ENCODE peak calls at places on chromosomes 6 and 20, in five cellular contexts. One of them, this sample, is unnamed.

GRCh38 chr6:21592953-21593352 is 598 bp upstream of the SOX4 start:
- DNase-seq in A549: no peak
- DNase-seq in GM12878: no peak
- DNase-seq in HepG2: no peak
- DNase-seq in NB4: no peak
- DNase-seq in this sample: no peak

GRCh38 chr6:111683749-111684267 is 78.1 kb upstream of the TRAF3IP2 start:
- DNase-seq in A549: no peak
- DNase-seq in GM12878: no peak
- DNase-seq in HepG2: no peak
- DNase-seq in NB4: no peak
- DNase-seq in this sample: peak

GRCh38 chr6:37236921-37237320 is 20.7 kb upstream of the TBC1D22B start:
- DNase-seq in A549: no peak
- DNase-seq in GM12878: no peak
- DNase-seq in HepG2: no peak
- DNase-seq in NB4: no peak
- DNase-seq in this sample: peak

GRCh38 chr6:131792091-131792496 is 15.7 kb upstream of the ENPP1 start:
- DNase-seq in A549: peak
- DNase-seq in GM12878: no peak
- DNase-seq in HepG2: peak
- DNase-seq in NB4: no peak
- DNase-seq in this sample: no peak

GRCh38 chr6:45522486-45522885 is 144.8 kb upstream of the SUPT3H start:
- DNase-seq in A549: no peak
- DNase-seq in GM12878: no peak
- DNase-seq in HepG2: no peak
- DNase-seq in NB4: no peak
- DNase-seq in this sample: no peak

GRCh38 chr6:136158398-136158797 is 91.7 kb downstream of the MTFR2 start:
- DNase-seq in A549: no peak
- DNase-seq in GM12878: no peak
- DNase-seq in HepG2: no peak
- DNase-seq in NB4: no peak
- DNase-seq in this sample: peak

GRCh38 chr20:32820000-32820697 is 395 bp downstream of the MAPRE1 start:
- DNase-seq in A549: peak
- DNase-seq in GM12878: no peak
- DNase-seq in HepG2: peak
- DNase-seq in NB4: peak
- DNase-seq in this sample: peak

GRCh38 chr20:41001497-41001896 is 27.1 kb upstream of the TOP1 start:
- DNase-seq in A549: no peak
- DNase-seq in GM12878: no peak
- DNase-seq in HepG2: no peak
- DNase-seq in NB4: peak
- DNase-seq in this sample: no peak

GRCh38 chr6:122376246-122376645 is 23.2 kb upstream of the HSF2 start:
- DNase-seq in A549: no peak
- DNase-seq in GM12878: no peak
- DNase-seq in HepG2: no peak
- DNase-seq in NB4: no peak
- DNase-seq in this sample: no peak

GRCh38 chr6:122432816-122433215 is 33.4 kb downstream of the HSF2 start:
- DNase-seq in A549: no peak
- DNase-seq in GM12878: no peak
- DNase-seq in HepG2: no peak
- DNase-seq in NB4: no peak
- DNase-seq in this sample: no peak

GRCh38 chr6:30543824-30544223 is 12.5 kb downstream of the GNL1 start:
- DNase-seq in A549: no peak
- DNase-seq in GM12878: no peak
- DNase-seq in HepG2: no peak
- DNase-seq in NB4: no peak
- DNase-seq in this sample: no peak

GRCh38 chr6:133512410-133513016 is 271.4 kb downstream of the EYA4 start:
- DNase-seq in A549: peak
- DNase-seq in GM12878: no peak
- DNase-seq in HepG2: peak
- DNase-seq in NB4: peak
- DNase-seq in this sample: peak

DNA sequence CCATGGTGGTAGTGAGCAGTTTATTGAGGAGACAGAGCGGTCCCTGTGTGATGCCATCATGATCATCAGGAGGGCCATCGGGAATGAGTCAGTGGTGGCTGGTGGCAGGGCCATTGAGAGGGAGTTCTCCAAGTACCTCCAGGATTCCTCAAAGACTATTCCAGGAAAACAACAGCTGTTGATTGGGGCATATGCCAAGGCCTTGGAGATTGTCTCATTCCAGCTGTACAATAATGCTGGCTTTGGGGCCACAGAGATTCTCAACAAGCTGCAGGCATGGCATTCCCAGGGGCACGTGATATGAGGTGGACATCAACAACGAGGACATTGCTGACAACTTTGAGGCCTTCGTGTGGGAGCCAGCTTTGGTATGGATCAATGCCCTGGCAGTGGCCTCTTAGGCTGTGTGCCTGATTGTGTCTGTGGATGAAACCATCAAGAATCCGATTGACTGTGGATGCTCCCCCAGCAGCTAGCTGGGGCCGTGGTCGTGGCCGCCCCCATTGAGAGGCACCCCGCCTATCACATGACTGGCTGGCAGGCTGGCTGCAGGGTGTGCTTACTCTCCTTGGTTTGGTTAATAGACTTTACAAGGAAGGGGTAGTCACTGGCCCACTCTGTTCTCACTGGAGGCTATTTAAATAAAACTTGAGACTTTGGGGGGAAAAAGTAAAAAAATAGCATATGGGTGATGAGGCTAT is 16.7 kb downstream of the RAET1E start:
- DNase-seq in A549: no peak
- DNase-seq in GM12878: no peak
- DNase-seq in HepG2: no peak
- DNase-seq in NB4: no peak
- DNase-seq in this sample: no peak
- TF ChIP-seq MYC in A549: no peak
- TF ChIP-seq MYC in GM12878: no peak
- TF ChIP-seq MYC in HepG2: no peak
- TF ChIP-seq MYC in NB4: no peak
- TF ChIP-seq MYC in this sample: no peak

GRCh38 chr6:118638288-118638687 is 13.1 kb downstream of the CEP85L start:
- DNase-seq in A549: no peak
- DNase-seq in GM12878: no peak
- DNase-seq in HepG2: no peak
- DNase-seq in NB4: no peak
- DNase-seq in this sample: no peak

GRCh38 chr6:118644007-118644406 is 7.4 kb downstream of the CEP85L start:
- DNase-seq in A549: no peak
- DNase-seq in GM12878: no peak
- DNase-seq in HepG2: no peak
- DNase-seq in NB4: no peak
- DNase-seq in this sample: no peak

GRCh38 chr6:118635909-118636735 is 15.3 kb downstream of the CEP85L start:
- DNase-seq in A549: no peak
- DNase-seq in GM12878: no peak
- DNase-seq in HepG2: no peak
- DNase-seq in NB4: no peak
- DNase-seq in this sample: no peak

GRCh38 chr6:118641042-118641441 is 10.3 kb downstream of the CEP85L start:
- DNase-seq in A549: no peak
- DNase-seq in GM12878: no peak
- DNase-seq in HepG2: no peak
- DNase-seq in NB4: no peak
- DNase-seq in this sample: no peak

DNA sequence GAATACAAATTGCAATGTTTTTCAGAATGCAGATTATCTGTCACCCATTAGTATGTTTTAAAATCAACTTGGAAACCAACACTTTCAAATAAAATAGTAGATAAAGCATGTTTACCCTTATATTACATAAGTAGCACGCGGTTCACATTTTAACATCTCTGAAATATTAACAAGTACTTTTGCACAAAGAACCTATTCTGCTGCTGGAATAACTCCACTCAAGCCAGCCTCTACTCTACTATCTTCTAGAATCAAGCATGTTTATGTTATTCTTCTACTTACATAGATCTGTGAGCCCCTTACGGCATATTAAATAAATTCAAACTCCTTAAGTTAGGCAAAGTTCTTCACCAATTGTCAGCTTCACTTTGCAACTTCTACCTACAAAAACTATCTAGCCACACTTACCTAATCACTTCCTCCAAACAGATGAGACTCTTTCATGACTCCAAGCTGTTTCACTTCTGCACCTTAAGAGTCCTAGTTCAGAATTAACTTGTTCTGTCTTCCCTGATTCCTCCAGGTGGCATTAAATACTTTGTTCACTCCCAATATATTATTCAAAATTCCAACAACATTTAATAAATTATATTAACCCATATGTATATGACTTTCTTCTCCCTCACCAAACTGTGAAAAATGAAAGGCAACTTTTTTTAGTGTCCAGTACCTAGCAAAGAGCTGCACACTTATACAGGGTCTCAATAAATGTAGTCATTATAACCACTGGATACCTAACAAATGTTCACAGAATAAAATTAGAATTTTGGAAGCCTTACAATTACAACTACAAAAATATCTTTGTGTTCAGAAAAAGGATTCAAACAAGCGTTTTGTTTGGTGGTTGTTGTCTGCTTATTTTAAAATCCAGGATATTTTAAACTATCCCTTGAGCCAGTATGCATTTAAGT is 12.1 kb downstream of the CEP85L start:
- DNase-seq in A549: no peak
- DNase-seq in GM12878: no peak
- DNase-seq in HepG2: no peak
- DNase-seq in NB4: peak
- DNase-seq in this sample: no peak
- TF ChIP-seq MYC in A549: no peak
- TF ChIP-seq MYC in GM12878: no peak
- TF ChIP-seq MYC in HepG2: no peak
- TF ChIP-seq MYC in NB4: no peak
- TF ChIP-seq MYC in this sample: no peak

DNA sequence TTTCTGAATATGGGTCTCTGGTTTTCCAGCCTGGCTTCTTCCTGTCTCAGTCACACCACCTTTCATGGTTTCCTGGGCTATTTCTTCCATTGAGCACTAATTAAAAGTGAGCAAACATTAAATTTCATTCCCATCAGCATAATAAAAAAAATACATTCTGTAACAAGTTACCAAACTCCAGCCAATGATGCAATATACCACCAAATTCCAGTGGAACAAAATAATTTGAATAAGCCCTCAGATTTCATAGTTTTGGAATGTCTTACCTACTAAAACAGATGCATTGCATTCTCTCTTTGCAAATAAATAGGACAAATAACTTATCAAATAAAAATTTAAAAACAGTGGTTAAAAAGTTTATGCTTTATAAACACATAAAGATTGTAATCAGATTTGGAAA is 97.8 kb upstream of the PRDM1 start:
- DNase-seq in A549: no peak
- DNase-seq in GM12878: no peak
- DNase-seq in HepG2: no peak
- DNase-seq in NB4: no peak
- DNase-seq in this sample: no peak
- TF ChIP-seq MYC in A549: no peak
- TF ChIP-seq MYC in GM12878: no peak
- TF ChIP-seq MYC in HepG2: no peak
- TF ChIP-seq MYC in NB4: no peak
- TF ChIP-seq MYC in this sample: no peak

GRCh38 chr6:7673063-7673536 is 52.8 kb upstream of the BMP6 start:
- DNase-seq in A549: peak
- DNase-seq in GM12878: no peak
- DNase-seq in HepG2: no peak
- DNase-seq in NB4: peak
- DNase-seq in this sample: peak

GRCh38 chr6:7671581-7671980 is 54.3 kb upstream of the BMP6 start:
- DNase-seq in A549: no peak
- DNase-seq in GM12878: no peak
- DNase-seq in HepG2: no peak
- DNase-seq in NB4: no peak
- DNase-seq in this sample: no peak

GRCh38 chr6:7674291-7674690 is 51.6 kb upstream of the BMP6 start:
- DNase-seq in A549: no peak
- DNase-seq in GM12878: no peak
- DNase-seq in HepG2: no peak
- DNase-seq in NB4: no peak
- DNase-seq in this sample: no peak

GRCh38 chr6:7671076-7671475 is 54.8 kb upstream of the BMP6 start:
- DNase-seq in A549: peak
- DNase-seq in GM12878: no peak
- DNase-seq in HepG2: no peak
- DNase-seq in NB4: no peak
- DNase-seq in this sample: no peak

DNA sequence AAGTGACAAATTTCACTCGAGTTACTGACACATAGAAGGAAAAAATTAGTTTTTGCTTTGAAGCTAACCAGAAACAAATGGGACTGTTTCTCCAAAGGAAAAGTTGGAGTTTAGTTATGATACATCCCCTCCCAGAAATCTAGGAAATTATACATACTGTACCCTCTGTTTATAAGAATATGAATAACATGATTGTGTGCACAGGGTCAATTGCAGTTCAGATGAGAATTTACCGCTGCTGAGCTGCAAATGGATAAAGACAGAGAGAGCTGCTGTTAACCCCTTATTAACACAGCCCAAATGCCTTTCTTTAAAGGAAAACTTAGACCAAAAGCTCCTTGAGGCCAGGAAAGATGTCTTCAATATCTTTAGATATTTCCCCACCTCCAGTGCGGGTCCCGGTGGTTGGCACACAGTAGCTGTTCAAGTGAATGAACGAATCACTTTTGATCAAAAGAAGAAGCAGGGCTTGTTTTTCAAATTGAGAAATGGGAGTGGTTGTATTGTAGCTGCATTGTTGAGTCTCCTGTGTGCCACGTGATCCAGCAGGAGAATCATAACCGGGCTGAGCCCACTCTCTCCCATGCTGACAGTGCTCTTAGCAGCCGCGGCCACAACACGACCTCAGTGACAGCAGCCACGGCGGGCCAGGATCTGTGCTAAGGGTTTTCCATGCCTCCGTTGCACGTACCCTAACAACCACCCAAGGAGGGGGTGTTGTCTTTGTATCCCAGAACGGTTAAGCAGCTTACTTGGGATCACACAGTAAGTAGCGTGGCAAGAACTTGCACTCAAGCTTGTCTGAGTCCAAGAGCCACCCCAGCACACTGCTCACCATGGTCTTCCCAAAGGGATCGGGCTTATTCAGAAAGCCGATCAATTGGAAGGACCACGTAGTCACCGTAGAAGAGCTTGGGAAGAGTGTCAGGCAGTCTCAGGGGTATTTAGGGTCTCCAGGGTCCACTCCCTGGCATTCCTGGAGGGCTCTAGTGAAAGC is 53.5 kb upstream of the BMP6 start:
- DNase-seq in A549: no peak
- DNase-seq in GM12878: no peak
- DNase-seq in HepG2: no peak
- DNase-seq in NB4: no peak
- DNase-seq in this sample: no peak
- TF ChIP-seq MYC in A549: no peak
- TF ChIP-seq MYC in GM12878: no peak
- TF ChIP-seq MYC in HepG2: no peak
- TF ChIP-seq MYC in NB4: no peak
- TF ChIP-seq MYC in this sample: no peak

GRCh38 chr20:45993197-45993951 is 15.3 kb upstream of the MMP9 start:
- DNase-seq in A549: peak
- DNase-seq in GM12878: no peak
- DNase-seq in HepG2: peak
- DNase-seq in NB4: peak
- DNase-seq in this sample: no peak
- TF ChIP-seq MYC in A549: no peak
- TF ChIP-seq MYC in GM12878: no peak
- TF ChIP-seq MYC in HepG2: no peak
- TF ChIP-seq MYC in NB4: peak
- TF ChIP-seq MYC in this sample: no peak

GRCh38 chr20:55888655-55889054 is 116.7 kb downstream of the CBLN4 start:
- DNase-seq in A549: peak
- DNase-seq in GM12878: no peak
- DNase-seq in HepG2: no peak
- DNase-seq in NB4: peak
- DNase-seq in this sample: no peak
- TF ChIP-seq MYC in A549: no peak
- TF ChIP-seq MYC in GM12878: no peak
- TF ChIP-seq MYC in HepG2: no peak
- TF ChIP-seq MYC in NB4: no peak
- TF ChIP-seq MYC in this sample: no peak